ENCODE peak calls at places on chromosomes 4 and X, in four cellular contexts. L is MM.1S; U is stimulated activated CD4-positive, alpha-beta T cell treated with anti-CD3 and anti-CD28 coated beads, Interleukin-2, amount 100 ng/mL, for 48 hours; A is activated B cell treated with CpG ODN at 0.5 μM for 24 hours. Q is an unnamed sample.

GRCh38 chr4:68283714-68284113 is 38.2 kb upstream of the TMPRSS11B start:
- DNase-seq in A (no peak), L (no peak), U (no peak), Q (no peak)

GRCh38 chrX:23195097-23195496 is 139.6 kb upstream of the PTCHD1 start:
- DNase-seq in L (no peak), A (no peak), U (no peak), Q (no peak)

GRCh38 chrX:153773741-153774575 is 6.9 kb upstream of the SRPK3 start:
- DNase-seq in L (no peak), U (no peak), A (no peak), Q (no peak)

GRCh38 chr4:99180367-99181169 is 36.5 kb upstream of the ADH4 start:
- DNase-seq in L (no peak), A (no peak), U (no peak), Q (no peak)

GRCh38 chr4:11436673-11437072 is 8.0 kb upstream of the HS3ST1 start:
- DNase-seq in A (no peak), L (no peak), U (no peak), Q (no peak)

GRCh38 chrX:12002876-12003275 is 135.4 kb upstream of the FRMPD4 start:
- DNase-seq in A (no peak), L (no peak), U (no peak), Q (no peak)

GRCh38 chr4:86531440-86531839 is 62.7 kb upstream of the PTPN13 start:
- DNase-seq in A (no peak), L (no peak), U (no peak), Q (no peak)

GRCh38 chr4:18051281-18051680 is 29.7 kb upstream of the LCORL start:
- DNase-seq in L (no peak), A (no peak), U (no peak), Q (no peak)

GRCh38 chrX:118550792-118551191 is 55.2 kb downstream of the DOCK11 start:
- DNase-seq in L (no peak), U (no peak), A (no peak), Q (no peak)

GRCh38 chrX:11791090-11791489 is 33.1 kb downstream of the MSL3 start:
- DNase-seq in L (no peak), A (no peak), U (no peak), Q (no peak)

GRCh38 chr4:170849969-170850368 is 760.2 kb upstream of the AADAT start:
- DNase-seq in A (no peak), U (no peak), L (peak), Q (no peak)

GRCh38 chr4:23001478-23001877 is 308.7 kb downstream of the GBA3 start:
- DNase-seq in U (no peak), A (no peak), L (no peak), Q (no peak)

GRCh38 chr4:107366900-107367299 is 330.8 kb upstream of the DKK2 start:
- DNase-seq in L (no peak), A (no peak), U (no peak), Q (no peak)

GRCh38 chrX:153970398-153971123 is 1.1 kb downstream of the HCFC1 start:
- DNase-seq in U (no peak), A (no peak), L (peak), Q (peak)

GRCh38 chr4:139833131-139833930 is 167.7 kb downstream of the MGST2 start:
- DNase-seq in A (no peak), U (no peak), L (no peak), Q (no peak)

GRCh38 chr4:82715731-82716617 is 82.6 kb downstream of the SCD5 start:
- DNase-seq in U (no peak), A (no peak), L (no peak), Q (no peak)

GRCh38 chrX:77785400-77785745 is 643 bp downstream of the ATRX start:
- DNase-seq in A (no peak), L (no peak), U (no peak), Q (peak)

GRCh38 chr4:2433609-2434350 is 15.0 kb downstream of the CFAP99 start:
- DNase-seq in L (no peak), A (no peak), U (no peak), Q (no peak)

GRCh38 chrX:123924181-123924580 is 37.3 kb upstream of the STAG2 start:
- DNase-seq in L (no peak), U (no peak), A (no peak), Q (no peak)

GRCh38 chr4:111399523-111400135 is 745.6 kb upstream of the FAM241A start:
- DNase-seq in U (no peak), L (no peak), A (no peak), Q (no peak)

GRCh38 chrX:109855501-109855900 is 122.4 kb upstream of the ACSL4 start:
- DNase-seq in L (no peak), A (no peak), U (no peak), Q (no peak)

GRCh38 chrX:45749375-45749774 is 548.7 kb upstream of the DIPK2B start:
- DNase-seq in L (no peak), A (no peak), U (no peak), Q (no peak)

GRCh38 chr4:110287130-110287529 is 88.7 kb upstream of the ELOVL6 start:
- DNase-seq in L (peak), A (no peak), U (no peak), Q (peak)

GRCh38 chr4:93760284-93760683 is 68.3 kb upstream of the ATOH1 start:
- DNase-seq in L (no peak), A (no peak), U (no peak), Q (no peak)

GRCh38 chrX:154004315-154004714 is 15.4 kb downstream of the IRAK1 start:
- DNase-seq in L (no peak), U (no peak), A (no peak), Q (no peak)

GRCh38 chrX:154595559-154595958 is 10.6 kb downstream of the CTAG1A start:
- DNase-seq in U (no peak), A (no peak), L (no peak), Q (no peak)

GRCh38 chr4:44928062-44928380 is 201.7 kb upstream of the GNPDA2 start:
- DNase-seq in L (no peak), A (no peak), U (no peak), Q (no peak)

GRCh38 chr4:168509786-168510185 is 12.9 kb downstream of the PALLD start:
- DNase-seq in U (peak), L (no peak), A (no peak), Q (peak)

GRCh38 chrX:119763175-119763574 is 4.8 kb downstream of the SOWAHD start:
- DNase-seq in A (no peak), L (no peak), U (no peak), Q (peak)

GRCh38 chr4:184408021-184408710 is 66.2 kb downstream of the IRF2 start:
- DNase-seq in U (no peak), A (no peak), L (no peak), Q (peak)

Q was measured in ACHN.